ENCODE peak calls at places on chromosome 1, in ten cellular contexts. U, Z, L, D, X, M, A, W, F and O are unnamed samples.

GRCh38 chr1:179781962-179782361 is 38.9 kb downstream of the FAM163A start:
- DNase-seq in Z (no peak), D (no peak), M (no peak), X (no peak), F (no peak), L (no peak), A (peak; percentile 12), U (peak; percentile 86), W (no peak), O (no peak)

GRCh38 chr1:27872059-27872801 is at the start of gene THEMIS2:
- DNase-seq in W (peak; percentile 79), X (peak; percentile 76), Z (peak; percentile 60), L (no peak), D (peak; percentile 48), F (peak; percentile 22), M (peak; percentile 70), U (peak; percentile 27), A (peak; percentile 76), O (peak; percentile 78)

GRCh38 chr1:65952692-65953091 is 160.0 kb downstream of the PDE4B start:
- DNase-seq in M (no peak), W (no peak), A (peak; percentile 25), F (no peak), X (no peak), L (no peak), U (no peak), D (no peak), Z (no peak), O (no peak)

GRCh38 chr1:10814954-10815862 is 18.8 kb upstream of the CASZ1 start:
- DNase-seq in F (no peak), U (no peak), Z (no peak), D (no peak), X (no peak), W (no peak), A (no peak), M (no peak), L (no peak), O (no peak)

GRCh38 chr1:60916926-60917325 is 165.4 kb upstream of the NFIA start:
- DNase-seq in D (no peak), F (no peak), Z (no peak), L (no peak), U (no peak), W (no peak), X (no peak), A (no peak), M (no peak), O (no peak)

GRCh38 chr1:2474933-2475371 is 1.1 kb upstream of the PLCH2 start:
- DNase-seq in W (no peak), F (no peak), A (no peak), M (no peak), X (no peak), U (no peak), Z (no peak), L (no peak), D (no peak), O (no peak)

GRCh38 chr1:228096416-228097332 is 6.5 kb downstream of the C1orf35 start:
- DNase-seq in M (no peak), W (peak; percentile 22), U (no peak), Z (no peak), A (no peak), D (no peak), X (no peak), F (no peak), L (no peak), O (peak; percentile 15)

GRCh38 chr1:205817364-205817763 is 4.4 kb upstream of the SLC41A1 start:
- DNase-seq in X (no peak), L (no peak), A (no peak), M (no peak), F (no peak), D (no peak), Z (no peak), W (no peak), U (no peak), O (no peak)

GRCh38 chr1:182003953-182004586 is 57.4 kb downstream of the ZNF648 start:
- DNase-seq in W (no peak), M (no peak), L (no peak), F (no peak), X (no peak), D (peak; percentile 25), U (no peak), Z (no peak), A (no peak), O (no peak)

GRCh38 chr1:173113015-173113741 is 62.4 kb upstream of the TNFSF18 start:
- DNase-seq in Z (no peak), X (no peak), D (no peak), M (no peak), W (no peak), F (no peak), U (no peak), L (no peak), A (no peak), O (no peak)

GRCh38 chr1:21816602-21817302 is 4.7 kb downstream of the LDLRAD2 start:
- DNase-seq in W (no peak), F (peak; percentile 74), M (no peak), X (no peak), Z (no peak), D (no peak), L (no peak), A (peak; percentile 67), U (no peak), O (peak; percentile 7)

GRCh38 chr1:168300626-168301025 is 19.9 kb downstream of the TBX19 start:
- DNase-seq in M (no peak), A (no peak), Z (no peak), F (no peak), D (no peak), L (no peak), U (no peak), W (no peak), X (no peak), O (no peak)

GRCh38 chr1:239947789-239948188 is 143.9 kb upstream of the FMN2 start:
- DNase-seq in L (no peak), Z (no peak), M (no peak), W (no peak), D (no peak), F (no peak), U (no peak), X (no peak), A (peak; percentile 35), O (no peak)

GRCh38 chr1:6591644-6592043 is 11.0 kb downstream of the KLHL21 start:
- DNase-seq in X (no peak), W (no peak), Z (no peak), U (no peak), L (no peak), F (no peak), M (no peak), A (no peak), D (no peak), O (no peak)

GRCh38 chr1:180208264-180208663 is 21.8 kb upstream of the LHX4 start:
- DNase-seq in L (no peak), D (no peak), M (no peak), U (no peak), Z (no peak), X (no peak), W (no peak), A (no peak), F (no peak), O (no peak)

GRCh38 chr1:23483327-23484252 is at the start of gene ASAP3:
- DNase-seq in L (no peak), M (peak; percentile 60), Z (no peak), A (peak; percentile 63), U (peak; percentile 78), X (peak; percentile 38), F (peak; percentile 7), D (peak; percentile 72), W (peak; percentile 43), O (no peak)

GRCh38 chr1:23628951-23629387 is 62.6 kb upstream of the RPL11 start:
- DNase-seq in D (no peak), M (no peak), X (no peak), Z (no peak), U (no peak), L (no peak), W (no peak), F (no peak), A (no peak), O (no peak)

GRCh38 chr1:176735201-176735600 is 272.2 kb downstream of the PAPPA2 start:
- DNase-seq in X (no peak), A (no peak), F (no peak), D (no peak), U (no peak), L (no peak), Z (no peak), M (no peak), W (no peak), O (no peak)

GRCh38 chr1:89855413-89856123 is 34.7 kb downstream of the LRRC8D start:
- DNase-seq in L (no peak), A (peak; percentile 72), Z (no peak), M (peak; percentile 73), U (no peak), W (no peak), F (no peak), X (no peak), D (no peak), O (no peak)

GRCh38 chr1:78176448-78176847 is 130.7 kb downstream of the GIPC2 start:
- DNase-seq in L (peak; percentile 33), W (no peak), X (no peak), A (peak; percentile 55), M (no peak), Z (no peak), F (no peak), D (no peak), U (no peak), O (no peak)

GRCh38 chr1:110674337-110675059 is at the start of gene KCNA3:
- DNase-seq in X (peak; percentile 42), W (peak; percentile 67), Z (peak; percentile 12), L (peak; percentile 39), U (peak; percentile 58), D (peak; percentile 74), F (no peak), M (peak; percentile 71), A (no peak), O (no peak)

GRCh38 chr1:147545133-147545532 is 3.8 kb downstream of the BCL9 start:
- DNase-seq in M (peak; percentile 88), F (peak; percentile 64), L (no peak), Z (peak; percentile 72), U (no peak), D (peak; percentile 85), W (peak; percentile 79), A (peak; percentile 43), X (no peak), O (no peak)

GRCh38 chr1:5311147-5311546 is 656.7 kb downstream of the AJAP1 start:
- DNase-seq in W (no peak), F (no peak), Z (no peak), X (no peak), U (no peak), L (no peak), A (no peak), D (no peak), M (no peak), O (no peak)

GRCh38 chr1:17540255-17541001 is 930 bp downstream of the ARHGEF10L start:
- DNase-seq in A (peak; percentile 67), M (no peak), U (peak; percentile 66), D (peak; percentile 63), L (peak; percentile 40), W (peak; percentile 62), X (peak; percentile 39), F (peak; percentile 38), Z (no peak), O (no peak)